ENCODE peak calls at places on chromosomes 7 and 10, in seven cellular contexts. B, M, P, C, S, J and I are unnamed samples. For H3K36me3, the result is how much of the 10 kb centered on the place peaks cover.

GRCh38 chr7:95798401-95798930 is 26.1 kb downstream of the DYNC1I1 start:
- DNase-seq in B (peak), M (no peak), P (no peak), C (no peak), S (no peak), J (no peak), I (no peak)

GRCh38 chr7:67105382-67105781 is 108.7 kb downstream of the TYW1 start:
- DNase-seq in B (peak), M (no peak), P (no peak), C (no peak), S (no peak), J (no peak), I (no peak)

GRCh38 chr7:158348446-158348845 is 239.2 kb downstream of the PTPRN2 start:
- DNase-seq in B (no peak), M (peak), P (no peak), C (no peak), S (no peak), J (no peak), I (no peak)

GRCh38 chr10:11720260-11720741 is 21.9 kb upstream of the ECHDC3 start:
- DNase-seq in B (no peak), M (no peak), P (no peak), C (no peak), S (no peak), J (no peak), I (no peak)

GRCh38 chr7:140653319-140654108 is 12.9 kb upstream of the DENND2A start:
- DNase-seq in B (peak), M (peak), P (peak), C (no peak), S (no peak), J (peak), I (no peak)

GRCh38 chr7:91020611-91021385 is 243.4 kb upstream of the FZD1 start:
- DNase-seq in B (peak), M (no peak), P (no peak), C (no peak), S (no peak), J (no peak), I (no peak)

GRCh38 chr7:12524794-12525386 is 45.6 kb upstream of the SCIN start:
- DNase-seq in B (peak), M (no peak), P (peak), C (no peak), S (no peak), J (no peak), I (no peak)

GRCh38 chr7:19284136-19284535 is 138.9 kb upstream of the FERD3L start:
- DNase-seq in B (no peak), M (no peak), P (no peak), C (no peak), S (no peak), J (no peak), I (no peak)

GRCh38 chr10:100364735-100365391 is 17.8 kb downstream of the SCD start:
- DNase-seq in B (peak), M (no peak), P (no peak), C (no peak), S (peak), J (peak), I (peak)

GRCh38 chr10:103757531-103758293 is 97.7 kb downstream of the SH3PXD2A start:
- DNase-seq in B (peak), M (no peak), P (peak), C (no peak), S (peak), J (no peak), I (no peak)

GRCh38 chr7:82805527-82805960 is 357.1 kb downstream of the PCLO start:
- DNase-seq in B (peak), M (no peak), P (no peak), C (no peak), S (no peak), J (no peak), I (no peak)

GRCh38 chr10:72170263-72170662 is 45.5 kb upstream of the ANAPC16 start:
- DNase-seq in B (no peak), M (no peak), P (no peak), C (no peak), S (no peak), J (no peak), I (no peak)

GRCh38 chr7:11557627-11558026 is 274.4 kb downstream of the THSD7A start:
- DNase-seq in B (peak), M (no peak), P (no peak), C (no peak), S (no peak), J (no peak), I (no peak)

GRCh38 chr7:48084727-48085432 is 4.2 kb upstream of the UPP1 start:
- DNase-seq in B (peak), M (peak), P (no peak), C (peak), S (peak), J (peak), I (peak)

GRCh38 chr10:19231034-19231433 is 182.4 kb downstream of the MALRD1 start:
- DNase-seq in B (no peak), M (no peak), P (no peak), C (no peak), S (no peak), J (no peak), I (no peak)

GRCh38 chr10:130179640-130180039 is 43.4 kb downstream of the GLRX3 start:
- DNase-seq in B (peak), M (no peak), P (peak), C (no peak), S (no peak), J (no peak), I (no peak)

GRCh38 chr7:7098280-7098818 is 84.0 kb upstream of the C1GALT1 start:
- DNase-seq in B (no peak), M (no peak), P (no peak), C (no peak), S (no peak), J (no peak), I (no peak)

GRCh38 chr7:157433628-157434027 is 96.8 kb downstream of the DNAJB6 start:
- DNase-seq in B (no peak), M (no peak), P (no peak), C (no peak), S (no peak), J (no peak), I (no peak)

GRCh38 chr10:6494452-6494839 is 85.6 kb downstream of the PRKCQ start:
- DNase-seq in B (no peak), M (no peak), P (no peak), C (no peak), S (no peak), J (no peak), I (no peak)

GRCh38 chr10:6497524-6498140 is 82.4 kb downstream of the PRKCQ start:
- DNase-seq in B (no peak), M (no peak), P (no peak), C (no peak), S (no peak), J (no peak), I (no peak)

GRCh38 chr10:6493521-6494451 is 86.3 kb downstream of the PRKCQ start:
- DNase-seq in B (no peak), M (no peak), P (no peak), C (no peak), S (no peak), J (no peak), I (no peak)

GRCh38 chr10:6492896-6493295 is 87.2 kb downstream of the PRKCQ start:
- DNase-seq in B (no peak), M (no peak), P (no peak), C (no peak), S (no peak), J (no peak), I (no peak)

GRCh38 chr10:6494934-6495592 is 85.0 kb downstream of the PRKCQ start:
- DNase-seq in B (no peak), M (no peak), P (peak), C (no peak), S (no peak), J (no peak), I (no peak)
- H3K36me3 ChIP-seq in B (under half), M (under half), P (half or more), C (under half), S (under half), J (under half), I (under half)

DNA sequence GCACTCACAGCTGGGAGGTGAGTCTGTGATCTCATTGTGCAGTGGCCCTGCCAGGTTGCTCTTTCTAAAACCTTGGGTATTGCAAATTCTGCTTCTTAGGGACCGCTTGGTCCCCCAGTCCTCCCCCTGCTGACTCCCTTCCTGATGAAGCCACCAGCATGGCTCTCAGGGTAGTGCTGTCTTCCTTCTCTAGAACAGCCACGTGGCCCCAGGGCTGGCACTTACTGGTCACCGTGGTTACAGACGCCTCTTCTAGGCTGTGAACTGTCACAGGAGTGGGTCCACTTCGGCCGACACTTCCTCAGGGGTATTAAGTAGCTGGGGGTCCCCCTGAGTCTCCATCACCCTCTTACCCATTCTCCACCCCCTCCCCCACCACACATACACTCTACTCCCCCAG is 2.7 kb upstream of the HTRA1 start:
- DNase-seq in B (no peak), M (no peak), P (no peak), C (no peak), S (no peak), J (no peak), I (no peak)
- H3K36me3 ChIP-seq in B (under half), M (under half), P (under half), C (under half), S (under half), J (under half), I (under half)

GRCh38 chr10:91797874-91798735 is at the start of gene TNKS2:
- DNase-seq in B (peak), M (peak), P (peak), C (peak), S (peak), J (peak), I (peak)

GRCh38 chr10:91800192-91800591 is 2.0 kb downstream of the TNKS2 start:
- DNase-seq in B (no peak), M (no peak), P (no peak), C (no peak), S (no peak), J (no peak), I (no peak)

GRCh38 chr10:91799580-91799975 is 1.4 kb downstream of the TNKS2 start:
- DNase-seq in B (no peak), M (no peak), P (no peak), C (no peak), S (no peak), J (no peak), I (no peak)

GRCh38 chr10:91797077-91797690 is 1.0 kb upstream of the TNKS2 start:
- DNase-seq in B (no peak), M (no peak), P (no peak), C (no peak), S (no peak), J (no peak), I (no peak)

GRCh38 chr10:91798736-91799579 is 732 bp downstream of the TNKS2 start:
- DNase-seq in B (peak), M (peak), P (no peak), C (no peak), S (peak), J (no peak), I (peak)
- H3K36me3 ChIP-seq in B (under half), M (under half), P (under half), C (under half), S (under half), J (under half), I (under half)

GRCh38 chr7:49127359-49127848 is 203.1 kb downstream of the CDC14C start:
- DNase-seq in B (no peak), M (no peak), P (no peak), C (no peak), S (no peak), J (no peak), I (no peak)
- H3K36me3 ChIP-seq in B (under half), M (under half), P (under half), C (under half), S (under half), J (under half), I (under half)

GRCh38 chr7:127993317-127993716 is 37.9 kb downstream of the LRRC4 start:
- DNase-seq in B (no peak), M (no peak), P (no peak), C (no peak), S (no peak), J (no peak), I (no peak)

GRCh38 chr7:127995157-127995865 is 35.9 kb downstream of the LRRC4 start:
- DNase-seq in B (no peak), M (no peak), P (no peak), C (no peak), S (no peak), J (no peak), I (no peak)

GRCh38 chr7:127995866-127996215 is 35.4 kb downstream of the LRRC4 start:
- DNase-seq in B (no peak), M (no peak), P (no peak), C (no peak), S (peak), J (no peak), I (no peak)

GRCh38 chr7:127996253-127997071 is 34.8 kb downstream of the LRRC4 start:
- DNase-seq in B (no peak), M (no peak), P (no peak), C (no peak), S (no peak), J (no peak), I (no peak)

GRCh38 chr7:127993987-127994386 is 37.2 kb downstream of the LRRC4 start:
- DNase-seq in B (no peak), M (no peak), P (no peak), C (no peak), S (no peak), J (no peak), I (no peak)
- H3K36me3 ChIP-seq in B (under half), M (under half), P (under half), C (under half), S (under half), J (under half), I (under half)